ENCODE peak calls at places on chromosomes 13 and 19, in nine cellular contexts. B is B cell; E is osteoblast; Y is activated T-cell treated with anti-CD3 and anti-CD28 coated beads for 1 hour; O is activated CD4-positive, alpha-beta T cell treated with anti-CD3 and anti-CD28 coated beads for 48 hours; M is activated T-helper 1 cell treated with anti-CD3 and anti-CD28 coated beads, Interleukin-12 subunit alpha, Interleukin-12 subunit beta, Interleukin-2, Interleukin-4 antibody, amounts not matched to agents 30 ng/mL and 10 ng/mL and 1 ng/mL, durations not matched to agents 14 hours and 24 hours and 36 hours; V is cerebellar nuclear complex; X is activated CD4-positive, CD25-positive, alpha-beta regulatory T cell treated with anti-CD3 and anti-CD28 coated beads, Interleukin-2, amount 50 U/mL, for 16 hours; K is GM03348. U is an unnamed sample.

GRCh38 chr19:17001603-17002183 is 24.9 kb downstream of the CPAMD8 start:
- DNase-seq in M (peak; percentile 85), B (peak; percentile 65), V (no peak), O (peak; percentile 49), X (peak; percentile 59), Y (peak; percentile 63), K (no peak), E (no peak), U (no peak)

GRCh38 chr19:47726467-47726866 is 13.2 kb downstream of the EHD2 start:
- DNase-seq in M (no peak), B (no peak), O (no peak), K (no peak), X (no peak), V (no peak), E (no peak), Y (no peak), U (peak; percentile 86)

GRCh38 chr19:5615756-5616327 is 6.7 kb downstream of the SAFB2 start:
- DNase-seq in O (no peak), M (no peak), V (no peak), K (no peak), E (peak; percentile 94), B (no peak), Y (no peak), X (no peak), U (no peak)

GRCh38 chr19:32252333-32252669 is 93.1 kb upstream of the ZNF507 start:
- DNase-seq in B (no peak), M (no peak), O (no peak), K (no peak), X (no peak), V (no peak), E (no peak), Y (no peak), U (no peak)

GRCh38 chr19:22609630-22610029 is 24.5 kb upstream of the ZNF492 start:
- DNase-seq in K (no peak), E (peak; percentile 46), Y (no peak), X (no peak), V (no peak), M (no peak), B (no peak), O (no peak), U (no peak)

GRCh38 chr13:59801107-59801880 is 362.4 kb downstream of the DIAPH3 start:
- DNase-seq in X (no peak), V (no peak), O (no peak), E (no peak), Y (no peak), B (no peak), M (no peak), K (no peak), U (no peak)

GRCh38 chr19:49554701-49555181 is 25.6 kb downstream of the NOSIP start:
- DNase-seq in E (peak; percentile 65), V (no peak), Y (peak; percentile 30), X (no peak), K (no peak), B (no peak), O (peak; percentile 57), M (peak; percentile 66), U (no peak)

GRCh38 chr19:48501446-48501960 is 10.1 kb downstream of the LMTK3 start:
- DNase-seq in V (no peak), B (peak; percentile 63), M (peak; percentile 49), O (peak; percentile 80), K (no peak), X (no peak), E (peak; percentile 68), Y (peak; percentile 45), U (no peak)

GRCh38 chr19:38842439-38843174 is 7.2 kb downstream of the HNRNPL start:
- DNase-seq in Y (peak; percentile 44), M (peak; percentile 64), E (no peak), O (peak; percentile 71), V (no peak), X (no peak), B (peak; percentile 64), K (peak; percentile 0), U (no peak)

GRCh38 chr13:73633817-73634449 is 500.3 kb downstream of the KLF12 start:
- DNase-seq in K (no peak), M (no peak), Y (no peak), V (no peak), E (no peak), X (no peak), O (no peak), B (no peak), U (no peak)

GRCh38 chr13:33610471-33611015 is 207.4 kb upstream of the RFC3 start:
- DNase-seq in M (peak; percentile 8), Y (peak; percentile 31), E (peak; percentile 87), V (no peak), B (no peak), X (peak; percentile 22), K (no peak), O (peak; percentile 71), U (no peak)

GRCh38 chr13:35771898-35772297 is 295.4 kb upstream of the MAB21L1 start:
- DNase-seq in B (no peak), E (peak; percentile 93), V (no peak), M (no peak), X (no peak), K (peak; percentile 88), Y (no peak), O (no peak), U (peak; percentile 98)

GRCh38 chr19:11034449-11035213 is 54.6 kb upstream of the LDLR start:
- DNase-seq in M (no peak), E (no peak), O (no peak), X (no peak), V (no peak), Y (no peak), K (no peak), B (no peak), U (no peak)

GRCh38 chr19:49957262-49957915 is 3.6 kb downstream of the SIGLEC11 start:
- DNase-seq in K (no peak), E (peak; percentile 23), V (no peak), Y (no peak), O (no peak), M (no peak), B (no peak), X (no peak), U (no peak)

GRCh38 chr13:73900591-73900990 is 233.6 kb downstream of the KLF12 start:
- DNase-seq in E (no peak), K (peak; percentile 28), O (no peak), B (no peak), Y (no peak), V (no peak), X (no peak), M (no peak), U (peak; percentile 25)

GRCh38 chr19:3073931-3074595 is 11.8 kb upstream of the TLE5 start:
- DNase-seq in M (no peak), V (no peak), X (no peak), B (no peak), E (peak; percentile 62), K (no peak), O (no peak), Y (no peak), U (peak; percentile 29)

GRCh38 chr13:47033216-47033615 is 136.4 kb upstream of the HTR2A start:
- DNase-seq in E (no peak), K (peak; percentile 50), B (no peak), Y (no peak), X (no peak), V (no peak), M (no peak), O (no peak), U (peak; percentile 48)

GRCh38 chr19:6730941-6731670 is 6.3 kb downstream of the GPR108 start:
- DNase-seq in Y (no peak), O (no peak), V (no peak), X (no peak), M (no peak), E (peak; percentile 80), B (no peak), K (no peak), U (no peak)

GRCh38 chr13:31204592-31204991 is 4.8 kb downstream of the B3GLCT start:
- DNase-seq in K (peak; percentile 69), X (no peak), M (no peak), E (peak; percentile 94), V (no peak), B (no peak), Y (no peak), O (peak; percentile 24), U (peak; percentile 61)

GRCh38 chr13:63124863-63125262 is 1709.2 kb upstream of the PCDH20 start:
- DNase-seq in V (no peak), B (no peak), E (peak; percentile 42), O (no peak), K (peak; percentile 12), Y (no peak), M (no peak), X (no peak), U (peak; percentile 21)

GRCh38 chr19:30441011-30441410 is 68.8 kb downstream of the ZNF536 start:
- DNase-seq in X (no peak), E (no peak), B (no peak), M (no peak), Y (no peak), O (no peak), V (no peak), K (no peak), U (peak; percentile 16)

GRCh38 chr19:5949792-5950305 is 28.1 kb downstream of the RANBP3 start:
- DNase-seq in O (peak; percentile 54), K (no peak), V (no peak), E (peak; percentile 35), M (peak; percentile 27), X (peak; percentile 15), Y (peak; percentile 12), B (no peak), U (no peak)

GRCh38 chr19:8615813-8616596 is 5.5 kb upstream of the ADAMTS10 start:
- DNase-seq in V (no peak), O (peak; percentile 77), E (peak; percentile 93), K (peak; percentile 79), Y (peak; percentile 43), X (peak; percentile 11), B (no peak), M (peak; percentile 24), U (peak; percentile 48)

GRCh38 chr13:60448907-60449510 is 52.0 kb downstream of the TDRD3 start:
- DNase-seq in O (no peak), X (no peak), V (no peak), B (no peak), K (peak; percentile 58), M (no peak), E (no peak), Y (no peak), U (peak; percentile 62)

GRCh38 chr19:3320354-3320670 is 46.1 kb upstream of the NFIC start:
- DNase-seq in O (no peak), Y (no peak), X (no peak), B (no peak), V (no peak), K (no peak), E (peak; percentile 64), M (no peak), U (no peak)

GRCh38 chr19:29999490-29999889 is 57.5 kb downstream of the URI1 start:
- DNase-seq in E (no peak), Y (no peak), K (no peak), B (no peak), V (no peak), M (no peak), X (no peak), O (no peak), U (no peak)

GRCh38 chr19:41296323-41296935 is 13.5 kb upstream of the CCDC97 start:
- DNase-seq in E (no peak), V (no peak), B (no peak), O (no peak), X (no peak), K (no peak), M (no peak), Y (no peak), U (no peak)

GRCh38 chr13:112325941-112326645 is 50.1 kb upstream of the SPACA7 start:
- DNase-seq in Y (no peak), B (no peak), K (no peak), O (no peak), E (no peak), X (no peak), V (no peak), M (no peak), U (no peak)

GRCh38 chr13:27379694-27380596 is 44.5 kb upstream of the GTF3A start:
- DNase-seq in Y (peak; percentile 49), M (peak; percentile 31), E (peak; percentile 86), B (peak; percentile 51), O (peak; percentile 78), X (peak; percentile 16), V (no peak), K (peak; percentile 84), U (peak; percentile 59)

GRCh38 chr13:46307554-46307953 is 79.5 kb downstream of the RUBCNL start:
- DNase-seq in E (no peak), V (no peak), Y (no peak), X (no peak), K (no peak), O (no peak), B (no peak), M (no peak), U (peak; percentile 36)

GRCh38 chr13:105144020-105144419 is 1391.4 kb downstream of the EFNB2 start:
- DNase-seq in O (no peak), B (no peak), X (no peak), Y (no peak), E (no peak), K (no peak), V (no peak), M (no peak), U (no peak)